ENCODE peak calls at places on chromosomes 7 and 10, in ten cellular contexts. N is neural crest cell, O is choroid plexus epithelial cell, J is AG09319, A is left lung, H is type B pancreatic cell, U is fibroblast of lung, K is right atrium auricular region, C is WERI-Rb-1, M is AG04449. I is an unnamed sample.

GRCh38 chr7:103989200-103989784 is at the start of gene RELN:
- DNase-seq in N (peak; percentile 28), O (peak; percentile 27), J (no peak), A (no peak), H (no peak), U (peak; percentile 33), K (no peak), C (peak; percentile 57), M (no peak), I (no peak)

GRCh38 chr7:10034843-10035556 is 938.7 kb upstream of the PHF14 start:
- DNase-seq in N (no peak), O (no peak), J (no peak), A (no peak), H (no peak), U (no peak), K (no peak), C (no peak), M (no peak), I (no peak)

GRCh38 chr7:69739182-69739581 is 140.9 kb downstream of the AUTS2 start:
- DNase-seq in N (no peak), O (no peak), J (no peak), A (no peak), H (no peak), U (no peak), K (no peak), C (no peak), M (no peak), I (no peak)

GRCh38 chr10:11145498-11145855 is 127.8 kb downstream of the CELF2 start:
- DNase-seq in N (no peak), O (peak; percentile 7), J (no peak), A (peak; percentile 63), H (no peak), U (no peak), K (no peak), C (no peak), M (no peak), I (no peak)

GRCh38 chr10:107865691-107866090 is 701.2 kb upstream of the SORCS1 start:
- DNase-seq in N (no peak), O (no peak), J (no peak), A (no peak), H (no peak), U (no peak), K (no peak), C (no peak), M (no peak), I (no peak)

GRCh38 chr7:2759736-2760097 is 71.7 kb downstream of the AMZ1 start:
- DNase-seq in N (no peak), O (no peak), J (no peak), A (no peak), H (no peak), U (no peak), K (no peak), C (peak; percentile 53), M (no peak), I (no peak)

GRCh38 chr10:18060217-18060616 is 80.0 kb upstream of the CACNB2 start:
- DNase-seq in N (no peak), O (no peak), J (no peak), A (no peak), H (no peak), U (peak; percentile 76), K (no peak), C (no peak), M (no peak), I (no peak)

GRCh38 chr10:132938472-132939329 is 3.7 kb downstream of the CFAP46 start:
- DNase-seq in N (no peak), O (peak; percentile 25), J (no peak), A (no peak), H (no peak), U (no peak), K (no peak), C (peak; percentile 77), M (no peak), I (no peak)

GRCh38 chr7:126203185-126203584 is 1049.6 kb downstream of the GRM8 start:
- DNase-seq in N (no peak), O (no peak), J (no peak), A (no peak), H (no peak), U (no peak), K (no peak), C (no peak), M (no peak), I (no peak)

GRCh38 chr7:94578615-94579014 is 69.0 kb downstream of the CASD1 start:
- DNase-seq in N (no peak), O (peak; percentile 15), J (no peak), A (no peak), H (no peak), U (no peak), K (no peak), C (no peak), M (no peak), I (no peak)

GRCh38 chr7:30707391-30708351 is 25.4 kb upstream of the CRHR2 start:
- DNase-seq in N (no peak), O (no peak), J (no peak), A (no peak), H (no peak), U (no peak), K (peak; percentile 73), C (no peak), M (no peak), I (no peak)

GRCh38 chr10:22704348-22705341 is 9.7 kb downstream of the PIP4K2A start:
- DNase-seq in N (no peak), O (no peak), J (no peak), A (no peak), H (no peak), U (no peak), K (no peak), C (no peak), M (no peak), I (no peak)

GRCh38 chr7:97203957-97204356 is 86.5 kb downstream of the SDHAF3 start:
- DNase-seq in N (no peak), O (no peak), J (no peak), A (no peak), H (no peak), U (no peak), K (no peak), C (no peak), M (no peak), I (no peak)

GRCh38 chr10:43120948-43121290 is 17.3 kb upstream of the CSGALNACT2 start:
- DNase-seq in N (no peak), O (no peak), J (no peak), A (peak; percentile 74), H (no peak), U (no peak), K (no peak), C (no peak), M (no peak), I (no peak)

GRCh38 chr7:154306036-154306435 is 253.8 kb downstream of the DPP6 start:
- DNase-seq in N (no peak), O (no peak), J (no peak), A (no peak), H (no peak), U (no peak), K (no peak), C (peak; percentile 35), M (no peak), I (no peak)

GRCh38 chr10:42491001-42491592 is 147.3 kb downstream of the ZNF33B start:
- DNase-seq in N (no peak), O (no peak), J (no peak), A (no peak), H (no peak), U (peak; percentile 13), K (no peak), C (no peak), M (no peak), I (no peak)

GRCh38 chr10:69014171-69014570 is 25.6 kb downstream of the KIFBP start:
- DNase-seq in N (no peak), O (peak; percentile 66), J (no peak), A (no peak), H (no peak), U (no peak), K (no peak), C (no peak), M (no peak), I (no peak)

GRCh38 chr7:146359181-146359580 is 242.6 kb downstream of the CNTNAP2 start:
- DNase-seq in N (no peak), O (peak; percentile 68), J (no peak), A (no peak), H (no peak), U (no peak), K (no peak), C (no peak), M (no peak), I (no peak)
- TF ChIP-seq CTCF in N (no peak), O (no peak), J (no peak), A (no peak), H (no peak), U (no peak), K (no peak), C (no peak), M (no peak), I (no peak)

GRCh38 chr7:21261627-21262564 is 166.0 kb upstream of the SP4 start:
- DNase-seq in N (peak; percentile 43), O (peak; percentile 70), J (no peak), A (no peak), H (no peak), U (peak; percentile 35), K (no peak), C (peak; percentile 60), M (no peak), I (no peak)
- TF ChIP-seq CTCF in N (peak; percentile 76), O (peak; percentile 89), J (peak; percentile 25), A (no peak), H (peak; percentile 78), U (peak; percentile 48), K (peak; percentile 56), C (peak; percentile 61), M (peak; percentile 41), I (no peak)

GRCh38 chr7:135232720-135233119 is 918 bp upstream of the STRA8 start:
- DNase-seq in N (no peak), O (no peak), J (no peak), A (no peak), H (no peak), U (no peak), K (no peak), C (peak; percentile 75), M (no peak), I (no peak)
- TF ChIP-seq CTCF in N (peak; percentile 18), O (peak; percentile 33), J (peak; percentile 18), A (no peak), H (peak; percentile 40), U (no peak), K (no peak), C (peak; percentile 54), M (no peak), I (no peak)

GRCh38 chr10:90742189-90742588 is 115.7 kb downstream of the HTR7 start:
- DNase-seq in N (no peak), O (peak; percentile 16), J (peak; percentile 2), A (no peak), H (no peak), U (peak; percentile 6), K (no peak), C (no peak), M (no peak), I (no peak)
- TF ChIP-seq CTCF in N (no peak), O (no peak), J (no peak), A (no peak), H (no peak), U (no peak), K (no peak), C (no peak), M (no peak), I (no peak)

GRCh38 chr10:95906675-95907453 is 911 bp upstream of the CC2D2B start:
- DNase-seq in N (peak; percentile 25), O (peak; percentile 81), J (peak; percentile 12), A (peak; percentile 58), H (no peak), U (peak; percentile 74), K (peak; percentile 75), C (peak; percentile 54), M (no peak), I (peak; percentile 24)
- TF ChIP-seq CTCF in N (no peak), O (peak; percentile 57), J (peak; percentile 26), A (no peak), H (peak; percentile 41), U (peak; percentile 16), K (peak; percentile 20), C (peak; percentile 41), M (peak; percentile 8), I (no peak)